ENCODE peak calls at places on chromosome 17, in nine cellular contexts. K is activated naive CD4-positive, alpha-beta T cell treated with anti-CD3 and anti-CD28 coated beads for 36 hours; C is cardiac muscle cell; Q is ACHN; F is mesenteric fat pad; H is CD4-positive, alpha-beta T cell; Y is stimulated activated CD4-positive, alpha-beta T cell treated with anti-CD3 and anti-CD28 coated beads, Interleukin-4, amount 100 ng/mL, for 48 hours; W is activated gamma-delta T cell; O is OCI-LY7. U is an unnamed sample.

GRCh38 chr17:21375757-21376584 is at the start of gene KCNJ12:
- DNase-seq in K (no peak), C (peak), Q (peak), F (no peak), H (no peak), Y (no peak), W (no peak), O (no peak), U (no peak)

GRCh38 chr17:19364699-19365498 is 2.4 kb upstream of the B9D1 start:
- DNase-seq in K (no peak), C (no peak), Q (no peak), F (no peak), H (no peak), Y (no peak), W (no peak), O (no peak), U (no peak)

GRCh38 chr17:78381601-78382168 is 3.2 kb downstream of the PGS1 start:
- DNase-seq in K (peak), C (no peak), Q (peak), F (no peak), H (peak), Y (no peak), W (no peak), O (no peak), U (peak)

GRCh38 chr17:35087731-35088646 is 24.5 kb upstream of the RFFL start:
- DNase-seq in K (peak), C (peak), Q (peak), F (no peak), H (peak), Y (no peak), W (no peak), O (peak), U (peak)

GRCh38 chr17:7184091-7184488 is 4.9 kb upstream of the ASGR1 start:
- DNase-seq in K (no peak), C (no peak), Q (peak), F (no peak), H (no peak), Y (no peak), W (no peak), O (no peak), U (peak)

GRCh38 chr17:29032067-29032551 is 10.8 kb upstream of the PIPOX start:
- DNase-seq in K (no peak), C (peak), Q (no peak), F (no peak), H (no peak), Y (no peak), W (no peak), O (no peak), U (no peak)

GRCh38 chr17:61340431-61340830 is 59.2 kb upstream of the TBX2 start:
- DNase-seq in K (no peak), C (no peak), Q (no peak), F (no peak), H (no peak), Y (no peak), W (no peak), O (no peak), U (no peak)

GRCh38 chr17:72516772-72517399 is 396.1 kb downstream of the SOX9 start:
- DNase-seq in K (no peak), C (peak), Q (no peak), F (no peak), H (no peak), Y (no peak), W (no peak), O (no peak), U (peak)

GRCh38 chr17:39634384-39634871 is 2.5 kb upstream of the STARD3 start:
- DNase-seq in K (no peak), C (peak), Q (peak), F (no peak), H (no peak), Y (no peak), W (no peak), O (peak), U (no peak)

GRCh38 chr17:61689610-61690180 is 98.7 kb upstream of the NACA2 start:
- DNase-seq in K (no peak), C (peak), Q (peak), F (no peak), H (no peak), Y (no peak), W (no peak), O (no peak), U (no peak)

GRCh38 chr17:4152471-4152870 is 9.5 kb downstream of the CYB5D2 start:
- DNase-seq in K (no peak), C (no peak), Q (no peak), F (no peak), H (no peak), Y (no peak), W (no peak), O (no peak), U (no peak)

GRCh38 chr17:72205357-72205756 is 84.5 kb downstream of the SOX9 start:
- DNase-seq in K (no peak), C (no peak), Q (no peak), F (no peak), H (no peak), Y (no peak), W (no peak), O (no peak), U (no peak)

GRCh38 chr17:19705201-19705600 is 11.2 kb downstream of the SLC47A2 start:
- DNase-seq in K (no peak), C (no peak), Q (no peak), F (peak), H (no peak), Y (no peak), W (no peak), O (no peak), U (no peak)

GRCh38 chr17:35082073-35082657 is 18.7 kb upstream of the RFFL start:
- DNase-seq in K (no peak), C (peak), Q (peak), F (no peak), H (no peak), Y (no peak), W (no peak), O (peak), U (no peak)

GRCh38 chr17:2011421-2012371 is 13.4 kb downstream of the RTN4RL1 start:
- DNase-seq in K (no peak), C (peak), Q (no peak), F (no peak), H (no peak), Y (no peak), W (no peak), O (no peak), U (peak)

GRCh38 chr17:41680426-41681040 is 8.2 kb upstream of the EIF1 start:
- DNase-seq in K (no peak), C (no peak), Q (no peak), F (no peak), H (no peak), Y (no peak), W (no peak), O (no peak), U (no peak)

GRCh38 chr17:79619636-79620206 is 8.9 kb upstream of the RBFOX3 start:
- DNase-seq in K (peak), C (no peak), Q (no peak), F (peak), H (no peak), Y (no peak), W (no peak), O (no peak), U (no peak)

GRCh38 chr17:44956998-44957981 is 9.7 kb upstream of the KIF18B start:
- DNase-seq in K (no peak), C (no peak), Q (no peak), F (no peak), H (no peak), Y (no peak), W (no peak), O (no peak), U (no peak)

GRCh38 chr17:68792042-68792685 is 163.0 kb downstream of the ABCA8 start:
- DNase-seq in K (no peak), C (peak), Q (no peak), F (no peak), H (no peak), Y (no peak), W (no peak), O (no peak), U (no peak)

GRCh38 chr17:791807-792206 is 9.7 kb downstream of the MRM3 start:
- DNase-seq in K (no peak), C (no peak), Q (no peak), F (no peak), H (no peak), Y (no peak), W (no peak), O (no peak), U (no peak)

GRCh38 chr17:8430966-8431365 is 4.7 kb upstream of the NDEL1 start:
- DNase-seq in K (no peak), C (peak), Q (no peak), F (no peak), H (no peak), Y (no peak), W (no peak), O (no peak), U (no peak)

GRCh38 chr17:81439926-81440450 is 44.7 kb downstream of the BAHCC1 start:
- DNase-seq in K (no peak), C (no peak), Q (no peak), F (no peak), H (no peak), Y (no peak), W (no peak), O (no peak), U (no peak)

GRCh38 chr17:58402679-58403078 is 14.7 kb downstream of the RNF43 start:
- DNase-seq in K (no peak), C (peak), Q (peak), F (no peak), H (no peak), Y (no peak), W (no peak), O (no peak), U (no peak)

GRCh38 chr17:82317394-82318168 is at the start of gene CD7:
- DNase-seq in K (peak), C (no peak), Q (no peak), F (no peak), H (peak), Y (peak), W (peak), O (no peak), U (no peak)

GRCh38 chr17:60102632-60103047 is 23.9 kb upstream of the HEATR6 start:
- DNase-seq in K (peak), C (peak), Q (peak), F (no peak), H (no peak), Y (no peak), W (no peak), O (peak), U (peak)

GRCh38 chr17:31427684-31428083 is 36.2 kb downstream of the RAB11FIP4 start:
- DNase-seq in K (no peak), C (no peak), Q (no peak), F (no peak), H (no peak), Y (no peak), W (no peak), O (no peak), U (no peak)

GRCh38 chr17:77819497-77819896 is 139.0 kb upstream of the TNRC6C start:
- DNase-seq in K (no peak), C (no peak), Q (no peak), F (no peak), H (no peak), Y (no peak), W (no peak), O (no peak), U (no peak)

GRCh38 chr17:74466111-74466784 is at the start of gene CD300A:
- DNase-seq in K (peak), C (no peak), Q (no peak), F (no peak), H (no peak), Y (no peak), W (no peak), O (peak), U (peak)

GRCh38 chr17:43169561-43170139 is 1.4 kb upstream of the NBR1 start:
- DNase-seq in K (no peak), C (peak), Q (no peak), F (no peak), H (peak), Y (peak), W (no peak), O (peak), U (peak)

GRCh38 chr17:82696916-82697807 is 1.3 kb downstream of the RAB40B start:
- DNase-seq in K (peak), C (no peak), Q (no peak), F (no peak), H (no peak), Y (no peak), W (no peak), O (no peak), U (no peak)

GRCh38 chr17:77963441-77963840 is 4.9 kb downstream of the TNRC6C start:
- DNase-seq in K (peak), C (peak), Q (peak), F (no peak), H (peak), Y (no peak), W (no peak), O (no peak), U (peak)

GRCh38 chr17:7857724-7858486 is at the start of gene CYB5D1:
- DNase-seq in K (peak), C (peak), Q (peak), F (peak), H (peak), Y (peak), W (no peak), O (peak), U (peak)

GRCh38 chr17:79095345-79096055 is 20.9 kb downstream of the ENGASE start:
- DNase-seq in K (no peak), C (no peak), Q (peak), F (no peak), H (no peak), Y (no peak), W (no peak), O (no peak), U (no peak)

GRCh38 chr17:50221500-50222480 is 20.4 kb upstream of the COL1A1 start:
- DNase-seq in K (peak), C (peak), Q (no peak), F (peak), H (no peak), Y (no peak), W (no peak), O (no peak), U (peak)

GRCh38 chr17:9635340-9635739 is 10.0 kb upstream of the USP43 start:
- DNase-seq in K (no peak), C (no peak), Q (no peak), F (no peak), H (no peak), Y (no peak), W (no peak), O (no peak), U (no peak)

U was measured in MV-4-11.